ENCODE peak calls at places on chromosomes 6 and 20, in nine cellular contexts. M, F, G, H, T, A, O, X and V are unnamed samples.

GRCh38 chr6:168582581-168582981 is 141.6 kb downstream of the SMOC2 start:
- DNase-seq in G (no peak), X (no peak), H (no peak), O (no peak), M (no peak), T (no peak), F (no peak), A (no peak), V (no peak)

GRCh38 chr20:38180781-38181180 is 15.7 kb upstream of the TGM2 start:
- DNase-seq in F (no peak), T (no peak), O (no peak), A (no peak), G (no peak), X (no peak), H (no peak), M (no peak), V (no peak)

GRCh38 chr6:34791164-34791841 is 580 bp upstream of the BLTP3A start:
- DNase-seq in G (peak), X (peak), M (no peak), H (peak), F (peak), A (no peak), O (peak), T (peak), V (no peak)

GRCh38 chr20:59007758-59008511 is 881 bp upstream of the CTSZ start:
- DNase-seq in A (no peak), X (no peak), M (no peak), O (no peak), T (no peak), F (peak), G (no peak), H (no peak), V (no peak)

GRCh38 chr6:150143521-150144293 is 863 bp downstream of the PPP1R14C start:
- DNase-seq in F (peak), T (peak), G (peak), M (no peak), X (peak), O (no peak), H (peak), A (no peak), V (no peak)

GRCh38 chr6:131164506-131164905 is 29.2 kb downstream of the AKAP7 start:
- DNase-seq in X (no peak), G (no peak), H (no peak), O (no peak), M (no peak), F (no peak), T (peak), A (no peak), V (no peak)

GRCh38 chr20:35467339-35468224 is 12.2 kb downstream of the CEP250 start:
- DNase-seq in G (no peak), A (peak), H (no peak), O (no peak), X (peak), T (peak), F (no peak), M (peak), V (no peak)

GRCh38 chr6:53300656-53301551 is 47.8 kb downstream of the ELOVL5 start:
- DNase-seq in H (peak), O (no peak), F (no peak), G (no peak), A (peak), T (no peak), M (no peak), X (no peak), V (no peak)

GRCh38 chr20:16821211-16822089 is 73.3 kb downstream of the OTOR start:
- DNase-seq in A (peak), X (peak), F (peak), G (peak), M (peak), H (peak), O (peak), T (peak), V (no peak)

GRCh38 chr6:169627736-169628423 is 73.9 kb downstream of the WDR27 start:
- DNase-seq in F (no peak), X (no peak), G (no peak), H (no peak), M (no peak), O (no peak), A (no peak), T (no peak), V (no peak)

GRCh38 chr20:50056951-50057403 is 56.0 kb downstream of the UBE2V1 start:
- DNase-seq in G (no peak), F (no peak), H (no peak), A (no peak), T (no peak), X (no peak), O (no peak), M (no peak), V (no peak)

GRCh38 chr20:22333885-22334545 is 250.4 kb downstream of the FOXA2 start:
- DNase-seq in M (peak), F (peak), T (peak), G (peak), H (peak), A (peak), O (peak), X (peak), V (peak)

GRCh38 chr6:79874531-79875132 is 72.7 kb downstream of the ELOVL4 start:
- DNase-seq in O (no peak), T (no peak), A (no peak), X (no peak), F (no peak), M (no peak), H (no peak), G (no peak), V (no peak)

GRCh38 chr6:46584586-46584985 is 68.0 kb downstream of the CYP39A1 start:
- DNase-seq in T (no peak), F (no peak), X (no peak), O (no peak), A (peak), H (no peak), G (no peak), M (no peak), V (no peak)

GRCh38 chr6:40791004-40791403 is 203.8 kb upstream of the LRFN2 start:
- DNase-seq in M (no peak), G (no peak), T (no peak), O (no peak), X (peak), H (peak), F (no peak), A (peak), V (no peak)

GRCh38 chr20:61912665-61913422 is 152.8 kb downstream of the TAF4 start:
- DNase-seq in O (no peak), H (no peak), G (no peak), M (no peak), T (no peak), F (peak), X (no peak), A (no peak), V (no peak)

GRCh38 chr6:22145823-22146379 is 150.9 kb downstream of the PRL start:
- DNase-seq in X (peak), A (peak), T (peak), H (peak), F (no peak), O (no peak), G (peak), M (peak), V (no peak)

GRCh38 chr6:149566372-149567193 is at the start of gene GINM1:
- DNase-seq in O (peak), F (peak), X (peak), G (peak), H (peak), M (no peak), T (peak), A (peak), V (no peak)

GRCh38 chr20:25051386-25052155 is 6.4 kb downstream of the ACSS1 start:
- DNase-seq in O (no peak), X (no peak), H (no peak), A (no peak), F (no peak), T (no peak), M (no peak), G (no peak), V (no peak)

GRCh38 chr20:60283281-60283680 is 325.1 kb downstream of the CDH26 start:
- DNase-seq in M (no peak), F (no peak), H (no peak), O (no peak), A (no peak), G (no peak), X (no peak), T (no peak), V (no peak)

GRCh38 chr6:63804381-63804956 is 168.9 kb downstream of the PHF3 start:
- DNase-seq in H (peak), O (no peak), F (no peak), G (no peak), M (peak), X (no peak), T (peak), A (peak), V (peak)

GRCh38 chr6:138986578-138986977 is 1.5 kb downstream of the REPS1 start:
- DNase-seq in O (no peak), M (no peak), A (peak), F (no peak), H (peak), T (no peak), X (no peak), G (no peak), V (no peak)

GRCh38 chr6:158417760-158418098 is 105.5 kb downstream of the TULP4 start:
- DNase-seq in H (no peak), X (no peak), A (peak), F (no peak), M (no peak), O (no peak), T (peak), G (no peak), V (no peak)

GRCh38 chr6:118468682-118469465 is 79.2 kb upstream of the PLN start:
- DNase-seq in T (no peak), G (peak), X (no peak), M (no peak), O (no peak), A (no peak), H (no peak), F (no peak), V (peak)

GRCh38 chr6:129621252-129621651 is 88.7 kb downstream of the ARHGAP18 start:
- DNase-seq in O (peak), F (no peak), X (no peak), M (no peak), G (no peak), A (no peak), H (no peak), T (no peak), V (no peak)

GRCh38 chr6:4348462-4349112 is 213.2 kb upstream of the ECI2 start:
- DNase-seq in A (no peak), H (no peak), O (no peak), X (no peak), F (no peak), G (no peak), T (no peak), M (no peak), V (no peak)

GRCh38 chr20:59255256-59255655 is 45.2 kb upstream of the EDN3 start:
- DNase-seq in O (no peak), M (no peak), F (no peak), H (no peak), X (no peak), A (no peak), G (no peak), T (no peak), V (no peak)

GRCh38 chr6:29211488-29211887 is 40.8 kb downstream of the OR2J2 start:
- DNase-seq in O (no peak), T (no peak), G (no peak), A (no peak), H (no peak), F (no peak), X (no peak), M (no peak), V (no peak)

GRCh38 chr6:37516076-37516919 is 16.6 kb upstream of the CCDC167 start:
- DNase-seq in M (no peak), O (peak), A (no peak), T (no peak), G (peak), X (peak), F (peak), H (peak), V (no peak)

GRCh38 chr6:164370773-164371172 is 938.6 kb downstream of the C6orf118 start:
- DNase-seq in O (no peak), F (no peak), X (no peak), T (no peak), A (no peak), H (no peak), M (no peak), G (no peak), V (no peak)